ENCODE peak calls at places on chromosomes 12 and 14, in eight cellular contexts. Z is fibroblast of mammary gland, I is heart left ventricle, B is progenitor cell of endocrine pancreas, T is mucosa of descending colon, F is Panc1, P is HFF-Myc, C is neural crest cell. G is an unnamed sample.

GRCh38 chr12:109778684-109779083 is 54.5 kb downstream of the TRPV4 start:
- DNase-seq in F (no peak), Z (no peak), T (no peak), P (no peak), I (no peak), B (no peak), C (no peak), G (no peak)

GRCh38 chr12:113231275-113232231 is 10.3 kb downstream of the TPCN1 start:
- DNase-seq in Z (no peak), C (no peak), T (no peak), I (no peak), F (no peak), P (no peak), B (no peak), G (peak)

GRCh38 chr12:1360812-1361211 is 233.6 kb downstream of the FBXL14 start:
- DNase-seq in F (no peak), T (no peak), C (no peak), P (no peak), Z (peak), B (no peak), I (no peak), G (no peak)

GRCh38 chr12:129911437-129912049 is 7.7 kb upstream of the TMEM132D start:
- DNase-seq in C (peak), P (no peak), Z (peak), T (no peak), B (peak), I (no peak), F (peak), G (peak)

GRCh38 chr12:288687-289086 is 26.1 kb upstream of the SLC6A13 start:
- DNase-seq in I (peak), B (no peak), T (no peak), F (no peak), P (no peak), C (no peak), Z (peak), G (no peak)

GRCh38 chr12:9335867-9336266 is 127.7 kb upstream of the PZP start:
- DNase-seq in T (no peak), I (no peak), Z (no peak), F (no peak), P (no peak), C (no peak), B (no peak), G (no peak)

GRCh38 chr12:113461666-113462065 is 10.0 kb downstream of the LHX5 start:
- DNase-seq in C (no peak), T (no peak), P (no peak), B (no peak), Z (peak), F (no peak), I (no peak), G (no peak)

GRCh38 chr14:31265701-31266398 is 58.3 kb upstream of the HECTD1 start:
- DNase-seq in I (no peak), B (no peak), T (no peak), Z (peak), P (no peak), C (no peak), F (no peak), G (no peak)

GRCh38 chr12:48924617-48925217 is 575 bp downstream of the FKBP11 start:
- DNase-seq in C (peak), F (no peak), B (peak), Z (peak), P (no peak), T (peak), I (peak), G (peak)

GRCh38 chr12:109064143-109064542 is 11.8 kb downstream of the USP30 start:
- DNase-seq in P (no peak), T (no peak), C (no peak), F (no peak), B (no peak), I (no peak), Z (no peak), G (no peak)

GRCh38 chr12:72141381-72141780 is 130.8 kb upstream of the TRHDE start:
- DNase-seq in C (no peak), I (no peak), P (peak), T (no peak), Z (no peak), F (no peak), B (no peak), G (no peak)

GRCh38 chr14:35252485-35252884 is 39.7 kb upstream of the PSMA6 start:
- DNase-seq in P (no peak), F (no peak), C (no peak), Z (no peak), T (no peak), B (no peak), I (no peak), G (no peak)

GRCh38 chr12:49907352-49907751 is 3.7 kb upstream of the FAIM2 start:
- DNase-seq in F (no peak), Z (no peak), T (no peak), C (no peak), B (no peak), I (no peak), P (no peak), G (no peak)

GRCh38 chr12:85781751-85782150 is 54.5 kb downstream of the RASSF9 start:
- DNase-seq in C (no peak), T (no peak), B (no peak), F (no peak), Z (no peak), P (no peak), I (no peak), G (no peak)

GRCh38 chr12:89960011-89960507 is 251.4 kb upstream of the ATP2B1 start:
- DNase-seq in P (no peak), T (no peak), F (no peak), B (no peak), Z (peak), C (no peak), I (no peak), G (no peak)

GRCh38 chr12:124753993-124754392 is 109.7 kb downstream of the SCARB1 start:
- DNase-seq in Z (no peak), F (no peak), P (no peak), I (no peak), T (no peak), C (no peak), B (no peak), G (no peak)

GRCh38 chr14:52111583-52111982 is 42.7 kb upstream of the NID2 start:
- DNase-seq in F (no peak), Z (peak), C (no peak), I (no peak), T (no peak), P (no peak), B (no peak), G (no peak)

GRCh38 chr12:64522316-64522715 is 70.4 kb downstream of the TBK1 start:
- DNase-seq in F (no peak), P (peak), I (no peak), B (no peak), Z (peak), C (no peak), T (no peak), G (no peak)

GRCh38 chr14:89672636-89673279 is 255.7 kb upstream of the FOXN3 start:
- DNase-seq in P (no peak), Z (no peak), B (no peak), F (no peak), I (no peak), T (no peak), C (no peak), G (no peak)

GRCh38 chr12:3273409-3273853 is 196.3 kb downstream of the TSPAN9 start:
- DNase-seq in C (no peak), Z (no peak), T (no peak), I (peak), B (no peak), F (no peak), P (no peak), G (no peak)

GRCh38 chr14:67653651-67654280 is 20.7 kb downstream of the VTI1B start:
- DNase-seq in B (no peak), I (no peak), Z (no peak), T (no peak), P (no peak), C (no peak), F (no peak), G (no peak)

GRCh38 chr12:42332301-42332894 is 6.4 kb downstream of the PPHLN1 start:
- DNase-seq in C (no peak), T (no peak), F (no peak), Z (peak), P (no peak), I (no peak), B (no peak), G (no peak)

GRCh38 chr12:1332327-1332726 is 262.1 kb downstream of the FBXL14 start:
- DNase-seq in T (no peak), B (no peak), I (no peak), C (no peak), Z (no peak), F (no peak), P (no peak), G (no peak)

GRCh38 chr12:92927055-92927435 is 2.0 kb downstream of the EEA1 start:
- DNase-seq in F (no peak), Z (peak), T (no peak), B (no peak), C (no peak), I (no peak), P (no peak), G (no peak)

GRCh38 chr14:34237098-34237497 is 224.9 kb downstream of the SPTSSA start:
- DNase-seq in I (no peak), F (peak), Z (no peak), T (no peak), P (peak), C (no peak), B (no peak), G (no peak)

GRCh38 chr14:105857223-105857815 is 330.9 kb downstream of the TMEM121 start:
- DNase-seq in P (no peak), T (peak), B (no peak), I (peak), C (no peak), Z (no peak), F (no peak), G (no peak)

GRCh38 chr12:68595246-68595645 is 15.5 kb upstream of the RAP1B start:
- DNase-seq in Z (no peak), P (no peak), T (no peak), I (no peak), F (no peak), C (no peak), B (no peak), G (no peak)

GRCh38 chr12:4526923-4527546 is 11.7 kb upstream of the RAD51AP1 start:
- DNase-seq in C (no peak), B (no peak), Z (peak), P (no peak), I (no peak), T (no peak), F (no peak), G (no peak)

GRCh38 chr12:104299842-104300481 is 3.6 kb upstream of the EID3 start:
- DNase-seq in Z (no peak), P (no peak), I (no peak), T (no peak), B (no peak), C (no peak), F (no peak), G (no peak)

GRCh38 chr12:111673503-111673902 is 12.3 kb downstream of the BRAP start:
- DNase-seq in T (no peak), Z (peak), I (no peak), C (no peak), F (no peak), P (no peak), B (no peak), G (no peak)

GRCh38 chr12:46370792-46371717 is 1.5 kb downstream of the SLC38A2 start:
- DNase-seq in Z (peak), C (peak), F (no peak), B (peak), T (peak), P (no peak), I (peak), G (peak)

GRCh38 chr12:124769166-124769530 is 94.5 kb downstream of the SCARB1 start:
- DNase-seq in T (no peak), P (no peak), C (no peak), F (no peak), I (no peak), B (no peak), Z (peak), G (no peak)

GRCh38 chr12:48388430-48388829 is 37.7 kb upstream of the ZNF641 start:
- DNase-seq in C (no peak), Z (peak), F (no peak), B (no peak), T (no peak), P (no peak), I (no peak), G (no peak)

GRCh38 chr12:6074979-6075585 is 49.4 kb downstream of the VWF start:
- DNase-seq in C (no peak), B (no peak), P (no peak), F (no peak), I (peak), T (no peak), Z (peak), G (peak)

GRCh38 chr12:44780221-44780770 is 95.8 kb downstream of the NELL2 start:
- DNase-seq in C (no peak), I (no peak), F (no peak), T (no peak), P (no peak), Z (no peak), B (no peak), G (no peak)

GRCh38 chr14:67538501-67538900 is 5.4 kb downstream of the PLEKHH1 start:
- DNase-seq in C (no peak), B (no peak), I (no peak), P (no peak), T (no peak), Z (no peak), F (no peak), G (no peak)

GRCh38 chr12:118611295-118611694 is 234.9 kb downstream of the SUDS3 start:
- DNase-seq in B (peak), F (no peak), T (no peak), Z (no peak), C (peak), P (no peak), I (no peak), G (peak)

GRCh38 chr12:65958456-65958855 is 134.2 kb downstream of the HMGA2 start:
- DNase-seq in C (no peak), Z (no peak), F (no peak), B (no peak), P (no peak), I (no peak), T (no peak), G (no peak)

GRCh38 chr12:6204533-6205143 is 4.4 kb downstream of the CD9 start:
- DNase-seq in F (no peak), C (no peak), I (no peak), Z (no peak), P (no peak), B (no peak), T (no peak), G (no peak)

DNA sequence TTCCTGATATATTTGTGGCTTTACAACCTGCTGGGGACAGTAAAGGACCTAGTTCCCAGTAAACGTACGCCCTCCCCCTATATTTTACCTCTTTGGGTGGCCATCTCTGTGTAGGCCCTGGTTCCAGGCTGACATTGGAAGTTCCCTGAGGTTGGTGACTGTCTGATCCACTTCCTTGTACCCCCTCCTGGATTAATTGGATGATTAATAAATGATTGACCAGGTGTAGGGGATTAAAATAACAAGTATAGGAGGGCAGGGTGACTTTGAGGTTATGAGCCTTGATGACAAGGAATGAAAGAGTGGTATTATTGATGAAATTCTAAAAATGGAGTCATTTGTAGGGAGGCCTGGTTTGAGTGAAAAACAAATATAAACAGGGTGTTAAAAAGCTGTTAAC is 9.6 kb downstream of the SUSD6 start:
- DNase-seq in Z (no peak), P (no peak), B (no peak), C (no peak), T (no peak), F (no peak), I (no peak), G (no peak)
- TF ChIP-seq CTCF in Z (no peak), P (no peak), B (no peak), C (no peak), T (no peak), F (no peak), I (no peak), G (no peak)

GRCh38 chr14:39988939-39989338 is 556.7 kb upstream of the FBXO33 start:
- DNase-seq in Z (peak), T (no peak), P (no peak), F (peak), C (no peak), B (no peak), I (no peak), G (no peak)
- TF ChIP-seq CTCF in Z (peak), T (no peak), P (no peak), F (peak), C (peak), B (peak), I (peak), G (peak)

DNA sequence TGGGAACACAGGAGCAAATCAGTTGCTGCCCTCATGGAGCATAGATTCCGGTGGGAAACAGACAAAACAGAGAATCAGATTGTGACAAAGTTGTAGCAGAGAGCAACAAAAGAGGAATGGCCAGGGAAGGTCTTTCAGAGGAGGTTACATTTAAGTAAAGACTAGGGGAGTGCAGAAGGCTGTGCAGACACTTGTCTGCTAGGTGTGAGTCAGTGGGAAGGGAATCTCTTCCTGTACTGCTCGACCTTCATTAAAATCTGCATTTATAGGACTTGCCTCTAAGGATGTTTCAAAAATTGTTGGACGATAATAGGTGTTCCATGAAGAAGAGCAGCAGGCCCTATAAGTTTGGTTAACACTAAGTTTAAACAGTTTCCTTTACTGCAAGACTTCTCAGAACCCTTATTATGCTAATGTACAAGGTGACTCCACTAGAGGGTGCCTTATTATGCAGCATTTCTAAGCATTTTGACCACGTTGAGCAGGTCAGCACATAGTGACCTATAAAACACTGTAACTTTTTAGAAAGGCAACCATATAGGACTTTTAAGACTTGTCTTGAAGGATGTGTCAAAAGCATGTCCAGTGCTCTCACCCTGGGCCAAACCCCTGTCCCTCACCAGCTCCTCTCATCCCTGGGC is 91.8 kb upstream of the RIC8B start:
- DNase-seq in T (no peak), Z (peak), P (no peak), C (no peak), I (no peak), B (no peak), F (no peak), G (no peak)
- TF ChIP-seq CTCF in T (no peak), Z (peak), P (no peak), C (peak), I (peak), B (peak), F (peak), G (no peak)

DNA sequence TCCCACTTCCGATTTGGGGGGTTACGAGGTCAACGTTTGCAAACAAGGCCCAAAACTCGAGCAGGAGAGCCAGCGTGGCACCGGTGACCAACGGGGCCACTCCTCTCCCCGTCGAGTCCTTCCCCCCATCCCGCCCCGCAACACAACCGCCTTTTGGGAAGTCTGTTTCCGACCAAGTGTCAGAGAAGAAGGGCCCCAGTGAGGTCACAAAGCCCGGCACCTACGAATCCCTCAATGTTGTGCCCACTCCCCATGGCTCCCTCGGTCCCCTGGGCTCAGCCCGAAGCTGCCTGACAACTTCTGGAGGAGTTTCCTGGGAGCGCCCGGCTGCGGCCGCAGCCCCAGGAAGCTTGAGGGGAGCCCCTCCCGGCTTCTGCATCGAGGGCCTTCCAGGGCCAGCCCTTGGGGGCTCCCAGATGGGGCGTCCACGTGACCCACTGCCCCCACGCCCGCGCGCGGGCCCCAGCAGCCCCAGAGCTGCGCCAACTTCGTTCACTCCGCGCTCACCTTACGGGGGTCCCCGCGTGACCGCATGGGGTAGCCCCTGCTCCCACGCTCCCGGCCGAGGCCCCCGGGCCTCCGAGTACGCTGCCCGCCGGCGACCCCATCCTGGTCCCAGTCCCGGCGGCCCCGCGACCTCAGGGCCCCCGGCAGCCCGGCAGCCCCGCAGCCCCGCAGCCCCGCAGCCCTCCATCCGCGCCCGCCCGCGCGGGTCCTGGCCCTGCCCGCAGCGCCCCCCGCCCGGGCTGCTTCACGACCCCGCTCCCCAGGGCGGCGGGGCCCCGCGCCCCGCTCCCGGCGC is 1.1 kb downstream of the CDK2AP1 start:
- DNase-seq in I (no peak), Z (no peak), C (peak), P (no peak), F (no peak), T (peak), B (no peak), G (peak)
- TF ChIP-seq CTCF in I (peak), Z (no peak), C (no peak), P (no peak), F (no peak), T (no peak), B (no peak), G (no peak)

DNA sequence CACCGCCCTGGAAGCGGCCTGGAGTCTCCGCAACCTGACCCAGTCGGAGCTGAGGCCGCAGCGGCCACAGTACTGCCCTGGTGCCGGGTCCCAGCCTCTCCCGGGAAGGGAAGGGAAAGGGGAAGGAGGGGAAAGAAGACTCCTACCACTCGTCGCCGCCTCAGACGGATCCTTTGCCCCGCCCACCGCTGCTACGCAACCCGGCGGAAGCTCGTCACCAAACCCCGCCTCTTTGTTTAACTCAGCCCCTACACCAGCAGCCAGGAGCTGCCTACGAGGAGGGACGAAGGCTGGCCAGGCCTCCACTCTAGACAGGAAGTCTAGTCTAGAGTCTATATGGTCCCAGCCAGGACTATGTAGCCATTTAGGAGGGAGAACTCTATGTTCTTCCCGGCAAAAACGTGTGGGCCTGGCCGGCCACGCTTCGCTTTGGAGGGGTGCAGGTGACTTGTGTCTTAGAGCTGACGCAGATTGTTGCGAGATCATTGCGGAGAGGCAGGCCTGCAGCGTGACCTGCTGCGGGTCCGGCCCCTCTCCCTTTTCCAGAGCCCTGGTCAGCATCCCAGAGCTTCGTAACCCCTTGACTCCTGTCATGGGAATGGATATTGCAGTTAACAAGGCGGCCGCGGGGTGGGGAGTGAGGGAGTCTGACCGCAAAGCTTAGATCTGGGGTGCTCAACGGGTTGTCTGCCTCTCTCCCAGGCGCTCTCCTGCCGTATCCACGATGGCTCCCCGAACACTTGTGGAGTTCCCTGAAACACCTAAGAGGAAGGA is at the start of gene RNF41:
- DNase-seq in C (peak), T (peak), Z (peak), P (peak), I (peak), F (peak), B (peak), G (peak)
- TF ChIP-seq CTCF in C (no peak), T (no peak), Z (no peak), P (no peak), I (no peak), F (no peak), B (no peak), G (no peak)

G was measured in nephron progenitor cell.